ENCODE peak calls at places on chromosomes 4 and X, in nine cellular contexts. I, Z, D, A, V, T, G, F and H are unnamed samples.

GRCh38 chrX:149043401-149043800 is 461.7 kb downstream of the IDS start:
- DNase-seq in I (no peak), Z (no peak), D (no peak), A (no peak), V (no peak), T (no peak), G (no peak), F (no peak), H (no peak)

GRCh38 chr4:119873794-119874325 is 192.8 kb downstream of the MAD2L1 start:
- DNase-seq in I (no peak), Z (no peak), D (no peak), A (no peak), V (no peak), T (no peak), G (peak; percentile 74), F (no peak), H (no peak)

GRCh38 chr4:169286562-169287301 is 16.0 kb upstream of the SH3RF1 start:
- DNase-seq in I (no peak), Z (no peak), D (no peak), A (no peak), V (no peak), T (peak; percentile 33), G (no peak), F (peak; percentile 13), H (no peak)

GRCh38 chr4:180909279-180909678 is 1333.9 kb upstream of the TENM3 start:
- DNase-seq in I (no peak), Z (no peak), D (no peak), A (no peak), V (no peak), T (peak; percentile 15), G (peak; percentile 14), F (no peak), H (no peak)

GRCh38 chrX:65985922-65986588 is 53.8 kb downstream of the VSIG4 start:
- DNase-seq in I (peak; percentile 43), Z (peak; percentile 10), D (peak; percentile 31), A (peak; percentile 17), V (peak; percentile 11), T (peak; percentile 74), G (peak; percentile 46), F (peak; percentile 7), H (peak; percentile 47)

GRCh38 chrX:152037183-152037582 is 62.7 kb upstream of the GABRE start:
- DNase-seq in I (no peak), Z (no peak), D (no peak), A (no peak), V (no peak), T (no peak), G (no peak), F (no peak), H (no peak)

GRCh38 chr4:15702941-15703403 is at the start of gene BST1:
- DNase-seq in I (peak; percentile 71), Z (peak; percentile 43), D (no peak), A (peak; percentile 57), V (no peak), T (peak; percentile 26), G (no peak), F (no peak), H (peak; percentile 74)

GRCh38 chr4:14985161-14985560 is 17.1 kb upstream of the CPEB2 start:
- DNase-seq in I (no peak), Z (no peak), D (no peak), A (no peak), V (no peak), T (no peak), G (no peak), F (no peak), H (no peak)

GRCh38 chr4:25299476-25300203 is 12.9 kb upstream of the ZCCHC4 start:
- DNase-seq in I (no peak), Z (no peak), D (no peak), A (no peak), V (no peak), T (no peak), G (peak; percentile 37), F (no peak), H (no peak)

GRCh38 chr4:183840311-183840710 is 64.8 kb upstream of the STOX2 start:
- DNase-seq in I (peak; percentile 73), Z (peak; percentile 34), D (peak; percentile 48), A (peak; percentile 86), V (peak; percentile 4), T (peak; percentile 79), G (peak; percentile 62), F (peak; percentile 44), H (peak; percentile 34)

GRCh38 chrX:29225670-29226069 is 638.4 kb downstream of the IL1RAPL1 start:
- DNase-seq in I (no peak), Z (no peak), D (no peak), A (no peak), V (no peak), T (no peak), G (no peak), F (no peak), H (no peak)